ENCODE peak calls at places on chromosomes 12 and 14, in eight cellular contexts. B, W, N, X, R, A, Q and F are unnamed samples.

GRCh38 chr14:56300495-56300894 is 182.3 kb downstream of the PELI2 start:
- DNase-seq in B (no peak), W (no peak), N (no peak), X (no peak), R (peak; percentile 78), A (peak; percentile 24), Q (peak; percentile 75), F (no peak)

GRCh38 chr12:42744539-42745156 is 155.1 kb upstream of the PRICKLE1 start:
- DNase-seq in B (peak; percentile 63), W (peak; percentile 53), N (no peak), X (no peak), R (peak; percentile 44), A (peak; percentile 90), Q (peak; percentile 57), F (no peak)

GRCh38 chr12:9668141-9669018 is 1.1 kb upstream of the CLEC2D start:
- DNase-seq in B (peak; percentile 40), W (no peak), N (no peak), X (no peak), R (peak; percentile 59), A (peak; percentile 57), Q (peak; percentile 68), F (no peak)

GRCh38 chr12:49225551-49226166 is 36.8 kb upstream of the TUBA1A start:
- DNase-seq in B (peak; percentile 14), W (no peak), N (no peak), X (no peak), R (peak; percentile 59), A (no peak), Q (peak; percentile 69), F (peak; percentile 40)

GRCh38 chr12:128767518-128767917 is 56.2 kb downstream of the SLC15A4 start:
- DNase-seq in B (no peak), W (no peak), N (no peak), X (no peak), R (no peak), A (no peak), Q (no peak), F (no peak)

GRCh38 chr12:42129595-42130204 is 15.0 kb downstream of the GXYLT1 start:
- DNase-seq in B (peak; percentile 83), W (no peak), N (no peak), X (peak; percentile 48), R (peak; percentile 63), A (peak; percentile 85), Q (peak; percentile 77), F (peak; percentile 50)

GRCh38 chr14:52314521-52315354 is 626 bp downstream of the PTGER2 start:
- DNase-seq in B (peak; percentile 67), W (no peak), N (peak; percentile 39), X (peak; percentile 7), R (no peak), A (peak; percentile 56), Q (peak; percentile 38), F (peak; percentile 10)

GRCh38 chr12:103524238-103524875 is 28.6 kb upstream of the C12orf42 start:
- DNase-seq in B (no peak), W (no peak), N (no peak), X (no peak), R (no peak), A (no peak), Q (no peak), F (peak; percentile 29)

GRCh38 chr12:121827351-121828099 is 23.7 kb downstream of the SETD1B start:
- DNase-seq in B (no peak), W (no peak), N (no peak), X (no peak), R (no peak), A (no peak), Q (no peak), F (no peak)

GRCh38 chr12:131442337-131442918 is 268.5 kb upstream of the SFSWAP start:
- DNase-seq in B (no peak), W (no peak), N (no peak), X (no peak), R (no peak), A (no peak), Q (no peak), F (no peak)

GRCh38 chr12:123958462-123958861 is 14.2 kb downstream of the CCDC92 start:
- DNase-seq in B (no peak), W (no peak), N (no peak), X (peak; percentile 84), R (no peak), A (no peak), Q (no peak), F (no peak)

GRCh38 chr12:122238861-122239260 is 13.0 kb upstream of the DIABLO start:
- DNase-seq in B (no peak), W (no peak), N (no peak), X (no peak), R (no peak), A (no peak), Q (no peak), F (peak; percentile 41)

GRCh38 chr14:99123208-99123870 is 148.7 kb downstream of the BCL11B start:
- DNase-seq in B (no peak), W (peak; percentile 10), N (no peak), X (no peak), R (no peak), A (no peak), Q (no peak), F (no peak)

GRCh38 chr12:13241833-13242232 is 45.3 kb downstream of the EMP1 start:
- DNase-seq in B (no peak), W (no peak), N (no peak), X (no peak), R (no peak), A (no peak), Q (no peak), F (no peak)

DNA sequence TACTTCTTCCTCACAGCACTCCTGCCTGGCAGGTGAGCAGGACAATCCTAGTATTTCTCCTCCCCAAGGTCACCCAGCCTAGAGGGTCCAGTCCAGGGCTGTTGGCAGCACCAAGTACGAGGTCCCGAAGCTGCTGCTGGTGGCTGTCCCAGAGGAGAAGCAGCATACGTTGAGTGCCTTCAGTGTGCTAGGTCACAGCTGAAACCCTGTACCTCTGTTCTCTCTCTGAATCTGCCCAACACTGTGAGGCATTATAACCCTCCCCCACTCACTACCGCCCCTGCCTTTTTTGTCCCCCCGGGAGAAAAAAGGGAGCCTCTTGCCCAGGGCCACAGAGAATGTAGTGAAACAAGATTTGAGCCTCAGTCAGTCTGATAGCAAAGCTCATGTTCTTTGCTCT is 53.4 kb downstream of the PPP2R5C start:
- DNase-seq in B (no peak), W (no peak), N (no peak), X (no peak), R (no peak), A (no peak), Q (no peak), F (no peak)
- H3K4me3 ChIP-seq in B (no peak overlapping the region), W (no peak overlapping the region), N (peak overlapping the region; percentile 91), X (no peak overlapping the region), R (no peak overlapping the region), A (no peak overlapping the region), Q (no peak overlapping the region), F (no peak overlapping the region)

GRCh38 chr12:57536597-57536942 is 10.4 kb downstream of the DCTN2 start:
- DNase-seq in B (no peak), W (no peak), N (no peak), X (no peak), R (no peak), A (no peak), Q (no peak), F (no peak)

GRCh38 chr12:57533108-57533507 is 10.5 kb downstream of the MBD6 start:
- DNase-seq in B (no peak), W (no peak), N (no peak), X (no peak), R (no peak), A (no peak), Q (no peak), F (peak; percentile 58)

GRCh38 chr12:57535764-57536596 is 11.0 kb downstream of the DCTN2 start:
- DNase-seq in B (no peak), W (no peak), N (no peak), X (no peak), R (no peak), A (no peak), Q (no peak), F (no peak)

GRCh38 chr12:57534991-57535543 is 11.9 kb downstream of the DCTN2 start:
- DNase-seq in B (no peak), W (no peak), N (no peak), X (no peak), R (no peak), A (no peak), Q (no peak), F (no peak)

GRCh38 chr12:57534250-57534649 is 11.6 kb downstream of the MBD6 start:
- DNase-seq in B (no peak), W (no peak), N (no peak), X (no peak), R (no peak), A (no peak), Q (no peak), F (no peak)
- H3K36me3 ChIP-seq in B (peaks cover 62% of the 10 kb centered on the region), W (peaks cover 4% of the 10 kb centered on the region), N (peaks cover 66% of the 10 kb centered on the region), X (peaks cover 52% of the 10 kb centered on the region), R (peaks cover 66% of the 10 kb centered on the region), A (peaks cover 81% of the 10 kb centered on the region), Q (peaks cover 50% of the 10 kb centered on the region), F (peaks cover 88% of the 10 kb centered on the region)

GRCh38 chr12:6763380-6763779 is 2.8 kb upstream of the PTMS start:
- DNase-seq in B (no peak), W (no peak), N (no peak), X (no peak), R (no peak), A (no peak), Q (no peak), F (no peak)
- H3K4me3 ChIP-seq in B (peak overlapping the region; percentile 98), W (no peak overlapping the region), N (no peak overlapping the region), X (no peak overlapping the region), R (peak overlapping the region; percentile 13), A (peak overlapping the region; percentile 65), Q (no peak overlapping the region), F (no peak overlapping the region)

DNA sequence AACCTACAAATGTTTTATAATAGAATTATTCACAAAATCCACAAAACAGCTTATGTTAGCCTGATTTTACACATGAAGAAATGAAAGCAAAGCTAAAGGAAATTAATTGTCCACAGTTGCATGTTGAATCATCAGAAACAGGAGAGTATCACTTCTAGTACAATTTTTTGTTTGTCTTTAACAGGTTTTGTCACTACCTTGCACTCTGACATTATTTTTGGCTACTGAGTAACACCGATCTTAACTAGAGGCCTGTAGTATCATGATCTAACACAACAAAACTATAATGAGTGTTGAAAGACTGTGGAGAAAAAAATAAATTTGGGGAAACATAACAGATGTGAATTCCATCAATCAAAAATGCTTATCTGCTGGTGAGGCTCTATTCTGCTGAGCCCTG is 60.1 kb downstream of the TAOK3 start:
- DNase-seq in B (peak; percentile 18), W (no peak), N (no peak), X (no peak), R (peak; percentile 20), A (no peak), Q (no peak), F (no peak)
- H3K36me3 ChIP-seq in B (no peaks in the 10 kb centered on the region), W (no peaks in the 10 kb centered on the region), N (no peaks in the 10 kb centered on the region), X (no peaks in the 10 kb centered on the region), R (no peaks in the 10 kb centered on the region), A (no peaks in the 10 kb centered on the region), Q (no peaks in the 10 kb centered on the region), F (no peaks in the 10 kb centered on the region)